ENCODE peak calls at places on chromosomes 3 and 15, in four cellular contexts. R, N, I and G are unnamed samples.

GRCh38 chr3:13451301-13451673 is 28.8 kb upstream of the HDAC11 start:
- DNase-seq in R (no peak), N (no peak), I (no peak), G (peak)

GRCh38 chr3:138440137-138440536 is 5.7 kb downstream of the ESYT3 start:
- DNase-seq in N (no peak), I (no peak), R (no peak), G (no peak)

GRCh38 chr3:148150141-148150540 is 547.6 kb upstream of the AGTR1 start:
- DNase-seq in N (no peak), R (no peak), I (no peak), G (no peak)

GRCh38 chr15:98952381-98952803 is 55.2 kb downstream of the PGPEP1L start:
- DNase-seq in R (no peak), I (no peak), N (no peak), G (no peak)

GRCh38 chr3:170502297-170502696 is 83.6 kb downstream of the SLC7A14 start:
- DNase-seq in R (no peak), N (no peak), I (no peak), G (no peak)

GRCh38 chr15:74400313-74400850 is 32.9 kb upstream of the CYP11A1 start:
- DNase-seq in R (no peak), I (no peak), N (no peak), G (no peak)

GRCh38 chr3:59978979-59979378 is 929.2 kb upstream of the CFAP20DC start:
- DNase-seq in I (no peak), N (no peak), R (no peak), G (no peak)

GRCh38 chr15:80563372-80563997 is 131.6 kb upstream of the ABHD17C start:
- DNase-seq in N (no peak), I (no peak), R (no peak), G (no peak)

GRCh38 chr3:77887611-77888010 is 847.7 kb downstream of the ROBO2 start:
- DNase-seq in R (no peak), I (no peak), N (no peak), G (no peak)

GRCh38 chr3:180594631-180595348 is 7.2 kb upstream of the TTC14 start:
- DNase-seq in R (no peak), N (peak), I (no peak), G (no peak)

GRCh38 chr3:187678869-187679268 is 8.7 kb upstream of the SST start:
- DNase-seq in R (peak), N (peak), I (peak), G (peak)

GRCh38 chr15:59550961-59551360 is 60.6 kb upstream of the GCNT3 start:
- DNase-seq in N (peak), R (no peak), I (no peak), G (no peak)

GRCh38 chr3:43953814-43954241 is 263.1 kb downstream of the ABHD5 start:
- DNase-seq in R (no peak), I (no peak), N (no peak), G (no peak)

GRCh38 chr3:141308588-141309218 is 59.6 kb upstream of the ZBTB38 start:
- DNase-seq in N (peak), I (peak), R (peak), G (peak)

GRCh38 chr15:51334011-51334426 is 4.4 kb downstream of the CYP19A1 start:
- DNase-seq in R (no peak), N (no peak), I (no peak), G (no peak)

DNA sequence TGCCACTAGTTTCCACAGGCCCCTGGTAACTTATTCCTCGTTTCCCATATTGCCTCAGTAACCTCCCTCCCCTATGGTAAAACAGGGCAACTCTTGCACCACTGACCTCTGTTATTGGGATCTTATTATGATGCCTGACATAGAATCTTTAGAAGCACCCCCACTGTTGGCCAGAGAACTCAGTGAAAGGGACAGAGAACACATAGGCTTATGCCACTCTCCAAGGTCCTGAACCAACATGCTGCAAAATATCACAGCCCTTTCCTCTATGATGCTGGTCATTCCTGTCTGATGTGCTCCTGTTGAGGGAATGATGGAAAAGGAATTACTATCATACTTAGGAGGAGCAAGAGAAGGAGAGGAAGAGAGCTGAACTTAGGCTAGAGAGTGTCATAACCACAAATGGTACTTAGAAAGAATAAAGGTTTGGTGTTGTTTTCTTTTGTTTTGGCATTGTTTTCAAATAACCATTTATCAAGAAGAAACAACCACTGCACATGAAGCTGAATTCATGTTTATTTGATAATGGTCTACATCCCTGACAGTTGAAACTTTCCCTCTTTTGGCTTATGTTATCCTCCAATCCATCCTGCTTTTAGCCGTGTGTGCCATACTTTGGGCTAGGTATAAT is 330.2 kb downstream of the EPHB1 start:
- DNase-seq in N (peak), I (peak), R (peak), G (peak)
- TF ChIP-seq ELF4 in N (no peak), I (no peak), R (no peak), G (no peak)

DNA sequence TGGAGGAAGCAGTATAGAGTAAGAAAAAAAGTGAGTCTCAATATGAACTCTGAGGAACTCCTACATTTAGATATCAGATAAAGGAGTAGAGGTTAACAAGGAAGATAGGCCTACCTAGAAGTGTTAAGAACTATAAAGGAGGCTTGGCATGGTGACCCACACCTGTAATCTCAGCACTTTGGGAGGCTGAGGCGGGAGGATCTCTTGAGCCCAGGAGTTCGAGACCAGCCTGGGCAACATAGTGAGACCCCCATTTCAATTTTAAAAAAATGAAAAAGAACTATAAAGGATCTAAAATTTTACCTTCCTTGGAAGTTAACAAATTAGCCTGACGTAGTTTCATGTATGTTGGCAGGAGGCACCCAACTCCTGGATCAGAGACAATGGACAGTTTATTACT is 14.5 kb downstream of the IREB2 start:
- DNase-seq in I (no peak), N (no peak), R (no peak), G (no peak)
- TF ChIP-seq ELF4 in I (no peak), N (no peak), R (no peak), G (no peak)

GRCh38 chr3:61315874-61316273 is 64.6 kb upstream of the FHIT start:
- DNase-seq in R (peak), N (peak), I (no peak), G (peak)
- TF ChIP-seq ELF4 in R (no peak), N (no peak), I (no peak), G (no peak)

DNA sequence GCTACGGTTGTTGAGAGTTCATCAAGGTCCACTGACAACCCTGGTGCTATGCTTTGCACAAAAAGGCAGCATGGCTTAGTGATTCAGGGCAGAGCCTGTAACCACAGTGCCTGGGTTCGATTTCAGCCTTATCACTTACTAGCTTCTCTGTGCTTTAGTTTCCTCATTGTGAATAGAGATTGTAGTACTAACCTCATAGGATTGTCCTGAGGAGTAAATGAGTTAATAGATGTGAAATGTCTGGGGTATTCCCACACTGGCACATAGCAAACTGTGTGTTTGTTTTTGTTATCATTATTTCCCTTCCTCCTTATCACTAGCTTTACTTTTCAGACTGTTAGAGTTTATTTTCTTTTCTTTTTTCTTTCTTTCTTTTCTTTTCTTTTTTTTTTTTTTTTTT is 16.3 kb downstream of the CRTAP start:
- DNase-seq in R (no peak), N (no peak), I (no peak), G (no peak)
- TF ChIP-seq ELF4 in R (no peak), N (no peak), I (no peak), G (no peak)